ENCODE peak calls at places on chromosomes 3 and 15, in six cellular contexts. One of them, this sample, is unnamed.

GRCh38 chr3:16204751-16205150 is 30.3 kb downstream of the GALNT15 start:
- DNase-seq in BE2C: no peak
- DNase-seq in right atrium auricular region: no peak
- DNase-seq in fibroblast of pulmonary artery: no peak
- DNase-seq in gastrocnemius medialis: no peak
- DNase-seq in CD8-positive, alpha-beta memory T cell: no peak
- DNase-seq in this sample: no peak

GRCh38 chr3:141940204-141940776 is 63.8 kb downstream of the ATP1B3 start:
- DNase-seq in BE2C: peak; percentile 92
- DNase-seq in right atrium auricular region: no peak
- DNase-seq in fibroblast of pulmonary artery: peak; percentile 63
- DNase-seq in gastrocnemius medialis: no peak
- DNase-seq in CD8-positive, alpha-beta memory T cell: no peak
- DNase-seq in this sample: no peak

GRCh38 chr3:193783166-193783896 is 190.3 kb downstream of the OPA1 start:
- DNase-seq in BE2C: no peak
- DNase-seq in right atrium auricular region: no peak
- DNase-seq in fibroblast of pulmonary artery: peak; percentile 60
- DNase-seq in gastrocnemius medialis: no peak
- DNase-seq in CD8-positive, alpha-beta memory T cell: no peak
- DNase-seq in this sample: no peak

GRCh38 chr3:99413504-99413903 is 224.9 kb upstream of the COL8A1 start:
- DNase-seq in BE2C: no peak
- DNase-seq in right atrium auricular region: no peak
- DNase-seq in fibroblast of pulmonary artery: peak; percentile 85
- DNase-seq in gastrocnemius medialis: no peak
- DNase-seq in CD8-positive, alpha-beta memory T cell: no peak
- DNase-seq in this sample: no peak

GRCh38 chr15:48806151-48806550 is 4.7 kb downstream of the CEP152 start:
- DNase-seq in BE2C: peak; percentile 83
- DNase-seq in right atrium auricular region: no peak
- DNase-seq in fibroblast of pulmonary artery: peak; percentile 57
- DNase-seq in gastrocnemius medialis: no peak
- DNase-seq in CD8-positive, alpha-beta memory T cell: no peak
- DNase-seq in this sample: no peak

GRCh38 chr15:25173241-25174028 is 218.6 kb downstream of the SNRPN start:
- DNase-seq in BE2C: no peak
- DNase-seq in right atrium auricular region: peak; percentile 36
- DNase-seq in fibroblast of pulmonary artery: no peak
- DNase-seq in gastrocnemius medialis: no peak
- DNase-seq in CD8-positive, alpha-beta memory T cell: peak; percentile 39
- DNase-seq in this sample: no peak

GRCh38 chr15:84552896-84553295 is 47.9 kb upstream of the ZSCAN2 start:
- DNase-seq in BE2C: no peak
- DNase-seq in right atrium auricular region: no peak
- DNase-seq in fibroblast of pulmonary artery: no peak
- DNase-seq in gastrocnemius medialis: no peak
- DNase-seq in CD8-positive, alpha-beta memory T cell: no peak
- DNase-seq in this sample: no peak

GRCh38 chr15:65079580-65079979 is 3.0 kb downstream of the KBTBD13 start:
- DNase-seq in BE2C: no peak
- DNase-seq in right atrium auricular region: no peak
- DNase-seq in fibroblast of pulmonary artery: no peak
- DNase-seq in gastrocnemius medialis: no peak
- DNase-seq in CD8-positive, alpha-beta memory T cell: no peak
- DNase-seq in this sample: no peak

GRCh38 chr3:185935465-185936263 is 2.1 kb downstream of the TRA2B start:
- DNase-seq in BE2C: no peak
- DNase-seq in right atrium auricular region: no peak
- DNase-seq in fibroblast of pulmonary artery: no peak
- DNase-seq in gastrocnemius medialis: no peak
- DNase-seq in CD8-positive, alpha-beta memory T cell: no peak
- DNase-seq in this sample: no peak

GRCh38 chr3:152879790-152880174 is 44.9 kb downstream of the P2RY1 start:
- DNase-seq in BE2C: no peak
- DNase-seq in right atrium auricular region: no peak
- DNase-seq in fibroblast of pulmonary artery: no peak
- DNase-seq in gastrocnemius medialis: no peak
- DNase-seq in CD8-positive, alpha-beta memory T cell: no peak
- DNase-seq in this sample: no peak

GRCh38 chr3:25471081-25471768 is 43.2 kb downstream of the RARB start:
- DNase-seq in BE2C: no peak
- DNase-seq in right atrium auricular region: no peak
- DNase-seq in fibroblast of pulmonary artery: no peak
- DNase-seq in gastrocnemius medialis: no peak
- DNase-seq in CD8-positive, alpha-beta memory T cell: no peak
- DNase-seq in this sample: no peak

GRCh38 chr15:41424809-41425208 is 7.9 kb downstream of the RTF1 start:
- DNase-seq in BE2C: no peak
- DNase-seq in right atrium auricular region: no peak
- DNase-seq in fibroblast of pulmonary artery: no peak
- DNase-seq in gastrocnemius medialis: no peak
- DNase-seq in CD8-positive, alpha-beta memory T cell: no peak
- DNase-seq in this sample: no peak

GRCh38 chr3:151383956-151384355 is 597 bp downstream of the P2RY12 start:
- DNase-seq in BE2C: no peak
- DNase-seq in right atrium auricular region: no peak
- DNase-seq in fibroblast of pulmonary artery: no peak
- DNase-seq in gastrocnemius medialis: no peak
- DNase-seq in CD8-positive, alpha-beta memory T cell: no peak
- DNase-seq in this sample: no peak

GRCh38 chr3:10437272-10437994 is 68.0 kb downstream of the ATP2B2 start:
- DNase-seq in BE2C: no peak
- DNase-seq in right atrium auricular region: no peak
- DNase-seq in fibroblast of pulmonary artery: peak; percentile 20
- DNase-seq in gastrocnemius medialis: no peak
- DNase-seq in CD8-positive, alpha-beta memory T cell: peak; percentile 81
- DNase-seq in this sample: peak; percentile 82

GRCh38 chr15:34693053-34693744 is 61.6 kb downstream of the GJD2 start:
- DNase-seq in BE2C: no peak
- DNase-seq in right atrium auricular region: no peak
- DNase-seq in fibroblast of pulmonary artery: no peak
- DNase-seq in gastrocnemius medialis: no peak
- DNase-seq in CD8-positive, alpha-beta memory T cell: no peak
- DNase-seq in this sample: no peak

GRCh38 chr3:185152433-185153169 is at the start of gene C3orf70:
- DNase-seq in BE2C: peak; percentile 43
- DNase-seq in right atrium auricular region: peak; percentile 61
- DNase-seq in fibroblast of pulmonary artery: peak; percentile 42
- DNase-seq in gastrocnemius medialis: no peak
- DNase-seq in CD8-positive, alpha-beta memory T cell: no peak
- DNase-seq in this sample: no peak

GRCh38 chr15:33515121-33515520 is 204.4 kb downstream of the RYR3 start:
- DNase-seq in BE2C: no peak
- DNase-seq in right atrium auricular region: no peak
- DNase-seq in fibroblast of pulmonary artery: no peak
- DNase-seq in gastrocnemius medialis: no peak
- DNase-seq in CD8-positive, alpha-beta memory T cell: no peak
- DNase-seq in this sample: no peak

GRCh38 chr15:89038146-89038545 is 50.1 kb upstream of the ABHD2 start:
- DNase-seq in BE2C: no peak
- DNase-seq in right atrium auricular region: no peak
- DNase-seq in fibroblast of pulmonary artery: no peak
- DNase-seq in gastrocnemius medialis: no peak
- DNase-seq in CD8-positive, alpha-beta memory T cell: no peak
- DNase-seq in this sample: no peak

GRCh38 chr15:89043031-89044002 is 44.9 kb upstream of the ABHD2 start:
- DNase-seq in BE2C: no peak
- DNase-seq in right atrium auricular region: no peak
- DNase-seq in fibroblast of pulmonary artery: no peak
- DNase-seq in gastrocnemius medialis: no peak
- DNase-seq in CD8-positive, alpha-beta memory T cell: no peak
- DNase-seq in this sample: no peak

GRCh38 chr15:89035658-89036057 is 52.6 kb upstream of the ABHD2 start:
- DNase-seq in BE2C: no peak
- DNase-seq in right atrium auricular region: no peak
- DNase-seq in fibroblast of pulmonary artery: no peak
- DNase-seq in gastrocnemius medialis: no peak
- DNase-seq in CD8-positive, alpha-beta memory T cell: no peak
- DNase-seq in this sample: no peak

GRCh38 chr15:89042387-89042786 is 45.9 kb upstream of the ABHD2 start:
- DNase-seq in BE2C: no peak
- DNase-seq in right atrium auricular region: no peak
- DNase-seq in fibroblast of pulmonary artery: no peak
- DNase-seq in gastrocnemius medialis: no peak
- DNase-seq in CD8-positive, alpha-beta memory T cell: no peak
- DNase-seq in this sample: no peak

DNA sequence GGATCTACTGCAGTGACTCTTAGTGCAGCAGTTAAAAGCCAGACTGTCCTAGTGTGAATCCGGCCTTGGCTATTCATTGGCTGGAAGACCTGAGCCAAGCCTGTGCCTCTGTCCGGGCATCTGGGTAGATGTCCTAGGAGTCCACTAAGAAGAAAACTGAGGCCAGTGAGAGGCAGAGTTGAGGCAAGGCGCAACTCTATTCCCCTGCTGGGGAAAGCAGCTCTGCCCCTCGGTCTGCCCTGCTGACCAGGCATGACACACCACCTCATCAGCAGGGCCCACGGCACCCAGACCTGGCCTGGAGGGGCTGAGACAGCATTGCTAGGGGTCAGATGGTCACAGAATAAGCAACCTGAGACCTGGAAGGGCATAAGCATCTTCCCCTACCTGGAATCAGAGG is 46.7 kb upstream of the ABHD2 start:
- DNase-seq in BE2C: no peak
- DNase-seq in right atrium auricular region: no peak
- DNase-seq in fibroblast of pulmonary artery: no peak
- DNase-seq in gastrocnemius medialis: no peak
- DNase-seq in CD8-positive, alpha-beta memory T cell: no peak
- DNase-seq in this sample: no peak
- H3K4me3 ChIP-seq in BE2C: peak overlapping the region; percentile 71
- H3K4me3 ChIP-seq in right atrium auricular region: no peak overlapping the region
- H3K4me3 ChIP-seq in fibroblast of pulmonary artery: no peak overlapping the region
- H3K4me3 ChIP-seq in gastrocnemius medialis: no peak overlapping the region
- H3K4me3 ChIP-seq in CD8-positive, alpha-beta memory T cell: no peak overlapping the region
- H3K4me3 ChIP-seq in this sample: peak overlapping the region; percentile 38

DNA sequence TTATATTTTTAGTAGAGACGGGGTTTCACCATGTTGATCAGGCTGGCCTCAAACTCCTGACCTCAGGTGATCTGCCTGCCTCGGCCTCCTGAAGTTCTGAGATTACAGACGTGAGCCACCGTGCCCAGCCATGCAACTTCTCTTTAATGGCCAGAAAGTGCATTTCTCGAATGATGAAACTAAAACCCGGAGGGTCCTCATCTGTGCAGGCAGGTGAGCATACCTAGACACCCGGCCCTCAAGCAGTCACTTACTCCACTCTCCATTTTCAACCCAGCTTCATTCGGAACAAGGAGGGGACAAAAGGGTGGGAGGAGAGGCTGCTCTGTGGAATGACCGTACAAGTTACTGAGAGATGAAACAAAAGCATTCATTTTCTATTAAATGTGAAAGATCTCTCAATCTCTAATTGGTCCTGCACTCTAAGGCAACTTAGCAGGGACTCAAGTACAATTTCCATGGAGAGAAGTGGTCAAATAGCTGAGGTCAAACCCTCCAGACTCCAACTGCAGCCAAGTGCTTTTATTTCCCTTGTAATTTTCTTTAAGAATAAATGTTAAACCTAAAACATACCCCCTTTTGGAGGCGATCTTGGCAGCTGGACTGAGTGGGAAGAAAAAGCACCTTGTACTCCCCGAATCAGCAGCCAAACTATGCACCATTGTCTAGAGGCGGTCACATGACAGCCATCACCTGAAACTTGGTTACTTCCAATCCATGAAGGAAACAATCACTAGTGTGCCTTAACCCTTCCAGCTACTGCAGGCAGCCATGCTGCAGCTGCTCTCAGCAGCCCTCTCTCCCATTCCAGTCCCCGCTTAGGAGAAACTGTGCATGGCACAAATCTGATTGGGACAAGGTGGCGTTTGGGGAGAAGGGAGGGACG is 62.2 kb downstream of the VGLL4 start:
- DNase-seq in BE2C: no peak
- DNase-seq in right atrium auricular region: no peak
- DNase-seq in fibroblast of pulmonary artery: no peak
- DNase-seq in gastrocnemius medialis: no peak
- DNase-seq in CD8-positive, alpha-beta memory T cell: no peak
- DNase-seq in this sample: no peak
- H3K4me3 ChIP-seq in BE2C: peak overlapping the region; percentile 39
- H3K4me3 ChIP-seq in right atrium auricular region: peak overlapping the region; percentile 38
- H3K4me3 ChIP-seq in fibroblast of pulmonary artery: peak overlapping the region; percentile 52
- H3K4me3 ChIP-seq in gastrocnemius medialis: peak overlapping the region; percentile 35
- H3K4me3 ChIP-seq in CD8-positive, alpha-beta memory T cell: no peak overlapping the region
- H3K4me3 ChIP-seq in this sample: peak overlapping the region; percentile 22

DNA sequence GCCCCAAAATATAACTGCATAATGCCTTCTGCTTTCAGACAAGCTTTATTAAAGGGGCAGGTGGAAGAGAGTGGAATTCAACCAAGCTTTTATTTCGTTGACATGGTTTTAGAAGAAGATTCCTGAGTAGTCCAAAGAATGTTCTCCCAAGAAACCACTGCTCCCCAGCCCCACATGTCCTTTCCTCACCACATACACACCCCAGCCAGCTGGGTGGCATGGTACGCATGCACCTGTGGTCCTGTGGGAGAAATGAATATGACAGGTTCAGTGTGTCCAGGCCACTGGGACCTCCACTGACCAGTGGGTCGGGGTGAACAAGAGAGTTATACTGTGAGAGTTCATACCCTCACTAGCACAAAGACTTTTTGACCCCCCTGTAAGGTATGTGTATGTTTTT is 30.2 kb downstream of the ARID3B start:
- DNase-seq in BE2C: no peak
- DNase-seq in right atrium auricular region: no peak
- DNase-seq in fibroblast of pulmonary artery: no peak
- DNase-seq in gastrocnemius medialis: no peak
- DNase-seq in CD8-positive, alpha-beta memory T cell: no peak
- DNase-seq in this sample: no peak
- H3K4me3 ChIP-seq in BE2C: no peak overlapping the region
- H3K4me3 ChIP-seq in right atrium auricular region: no peak overlapping the region
- H3K4me3 ChIP-seq in fibroblast of pulmonary artery: no peak overlapping the region
- H3K4me3 ChIP-seq in gastrocnemius medialis: no peak overlapping the region
- H3K4me3 ChIP-seq in CD8-positive, alpha-beta memory T cell: no peak overlapping the region
- H3K4me3 ChIP-seq in this sample: no peak overlapping the region

DNA sequence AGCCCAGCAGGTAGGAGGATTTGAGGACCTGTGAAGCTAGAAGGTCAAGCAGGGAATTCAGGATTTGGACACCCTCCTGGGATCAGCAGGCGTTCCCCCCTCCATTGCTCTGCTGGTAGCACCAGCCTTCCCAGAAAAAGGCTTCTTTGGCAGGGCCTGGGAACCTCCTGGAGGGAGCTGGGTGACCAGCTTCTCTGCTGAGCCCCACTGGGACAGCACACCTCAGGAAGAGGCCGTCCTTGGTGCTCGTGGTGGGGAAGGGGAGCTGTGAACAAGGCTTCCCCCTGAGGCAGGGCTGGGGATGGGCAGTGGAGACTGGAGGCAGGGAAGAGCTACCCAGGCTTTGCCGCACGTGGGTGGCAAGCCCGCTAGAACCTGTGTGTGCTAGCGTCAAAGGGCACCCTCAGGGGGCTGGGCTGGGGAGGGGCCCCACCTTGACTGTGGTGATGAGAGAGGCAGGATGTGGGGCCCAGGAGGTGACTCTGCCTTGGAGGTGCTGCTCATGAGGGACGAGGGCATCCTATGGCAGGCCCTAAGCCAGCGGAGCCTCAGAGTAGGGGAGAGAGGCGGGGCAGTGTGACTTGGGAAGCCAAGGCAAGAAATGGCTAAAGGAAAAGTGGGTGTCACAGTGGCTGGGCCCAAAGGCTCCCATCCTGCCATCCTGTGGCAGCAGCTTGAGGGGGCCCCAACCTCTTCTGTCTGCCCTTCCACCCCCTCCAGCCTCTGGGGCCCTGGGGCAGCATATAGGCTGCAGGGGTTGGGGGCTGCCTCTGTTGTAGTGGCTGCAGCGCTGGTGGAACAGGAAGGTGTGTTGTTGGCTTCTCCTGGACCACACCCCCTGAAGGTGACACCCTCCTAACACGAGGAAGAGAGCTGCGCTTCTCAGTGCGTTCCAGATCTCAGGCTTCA is 20.7 kb downstream of the KLF13 start:
- DNase-seq in BE2C: no peak
- DNase-seq in right atrium auricular region: no peak
- DNase-seq in fibroblast of pulmonary artery: no peak
- DNase-seq in gastrocnemius medialis: no peak
- DNase-seq in CD8-positive, alpha-beta memory T cell: peak; percentile 94
- DNase-seq in this sample: peak; percentile 61
- H3K4me3 ChIP-seq in BE2C: no peak overlapping the region
- H3K4me3 ChIP-seq in right atrium auricular region: no peak overlapping the region
- H3K4me3 ChIP-seq in fibroblast of pulmonary artery: no peak overlapping the region
- H3K4me3 ChIP-seq in gastrocnemius medialis: no peak overlapping the region
- H3K4me3 ChIP-seq in CD8-positive, alpha-beta memory T cell: peak overlapping the region; percentile 76
- H3K4me3 ChIP-seq in this sample: no peak overlapping the region

This sample was measured in Jurkat, Clone E6-1.